ENCODE peak calls at places on chromosomes 5 and 9, in nine cellular contexts. D, N, Z, J, L, A, B, K and O are unnamed samples.

GRCh38 chr9:134545213-134546211 is 96.1 kb upstream of the COL5A1 start:
- DNase-seq in K (peak), D (no peak), N (no peak), B (no peak), A (no peak), L (no peak), Z (no peak), J (peak), O (no peak)

GRCh38 chr5:4479381-4479780 is 660.7 kb upstream of the ADAMTS16 start:
- DNase-seq in N (no peak), K (no peak), B (no peak), D (no peak), A (no peak), L (no peak), Z (no peak), J (no peak), O (no peak)

GRCh38 chr5:9194509-9194908 is 351.4 kb downstream of the SEMA5A start:
- DNase-seq in K (peak), N (no peak), D (no peak), Z (no peak), A (no peak), L (no peak), B (no peak), J (peak), O (no peak)

GRCh38 chr9:130939405-130939941 is 426 bp upstream of the FIBCD1 start:
- DNase-seq in A (no peak), B (no peak), D (no peak), K (no peak), Z (no peak), J (peak), L (no peak), N (no peak), O (no peak)

GRCh38 chr5:127774221-127774620 is 71.0 kb downstream of the CCDC192 start:
- DNase-seq in A (no peak), Z (no peak), B (no peak), L (no peak), J (no peak), D (no peak), N (no peak), K (no peak), O (no peak)

GRCh38 chr5:138337685-138338410 is at the start of gene FAM53C:
- DNase-seq in A (peak), B (peak), N (peak), D (peak), K (peak), Z (peak), J (peak), L (peak), O (peak)

GRCh38 chr5:26148569-26149107 is 889.7 kb downstream of the CDH9 start:
- DNase-seq in Z (no peak), N (no peak), L (no peak), J (no peak), K (no peak), A (no peak), B (peak), D (no peak), O (peak)

GRCh38 chr5:6714221-6715041 is 1.2 kb downstream of the TENT4A start:
- DNase-seq in B (no peak), A (peak), K (no peak), N (no peak), Z (no peak), L (no peak), D (peak), J (peak), O (no peak)

GRCh38 chr9:78030553-78031270 is 899 bp downstream of the GNAQ start:
- DNase-seq in L (peak), N (peak), B (peak), A (peak), J (peak), Z (peak), K (peak), D (peak), O (peak)

GRCh38 chr5:52328220-52328619 is 459.5 kb upstream of the ITGA1 start:
- DNase-seq in D (no peak), B (no peak), N (no peak), L (no peak), K (no peak), Z (no peak), J (no peak), A (no peak), O (no peak)

GRCh38 chr5:136075339-136075885 is 46.6 kb downstream of the TGFBI start:
- DNase-seq in Z (no peak), L (no peak), D (no peak), K (peak), B (no peak), A (no peak), J (peak), N (no peak), O (no peak)

GRCh38 chr5:174765540-174765939 is 41.2 kb downstream of the MSX2 start:
- DNase-seq in Z (no peak), B (no peak), L (no peak), A (no peak), N (no peak), J (no peak), K (no peak), D (no peak), O (no peak)

GRCh38 chr5:179610109-179610902 is 13.2 kb downstream of the HNRNPH1 start:
- DNase-seq in D (no peak), L (no peak), N (no peak), B (no peak), Z (no peak), A (no peak), J (no peak), K (no peak), O (no peak)

GRCh38 chr5:53023969-53024368 is 34.8 kb downstream of the ITGA2 start:
- DNase-seq in D (no peak), L (no peak), Z (no peak), N (no peak), K (peak), J (peak), B (no peak), A (no peak), O (no peak)

GRCh38 chr5:170746952-170747340 is 36.6 kb upstream of the GABRP start:
- DNase-seq in L (no peak), B (no peak), Z (no peak), D (no peak), K (no peak), J (no peak), N (no peak), A (no peak), O (no peak)

GRCh38 chr9:124342402-124342945 is 72.8 kb downstream of the PSMB7 start:
- DNase-seq in N (no peak), B (no peak), K (peak), A (no peak), J (no peak), L (peak), Z (no peak), D (no peak), O (no peak)

GRCh38 chr9:98298476-98298875 is 43.0 kb upstream of the TBC1D2 start:
- DNase-seq in K (no peak), N (no peak), J (no peak), Z (no peak), L (no peak), B (no peak), A (no peak), D (no peak), O (no peak)

GRCh38 chr9:138010274-138010800 is 132.8 kb downstream of the CACNA1B start:
- DNase-seq in J (no peak), K (no peak), N (no peak), D (no peak), A (no peak), B (no peak), Z (peak), L (no peak), O (no peak)

GRCh38 chr5:2007906-2008437 is 125.2 kb upstream of the IRX4 start:
- DNase-seq in B (no peak), L (peak), N (no peak), Z (peak), A (no peak), K (peak), D (no peak), J (no peak), O (no peak)

GRCh38 chr5:139443766-139444473 is 4.6 kb upstream of the DNAJC18 start:
- DNase-seq in K (peak), A (no peak), J (peak), Z (no peak), B (no peak), D (peak), N (no peak), L (no peak), O (no peak)

GRCh38 chr5:109589983-109590382 is 99.7 kb upstream of the MAN2A1 start:
- DNase-seq in J (no peak), Z (no peak), A (no peak), D (no peak), N (no peak), K (peak), L (no peak), B (no peak), O (no peak)

GRCh38 chr9:101707708-101708107 is 30.7 kb downstream of the GRIN3A start:
- DNase-seq in B (no peak), D (no peak), J (no peak), Z (no peak), A (no peak), L (no peak), N (no peak), K (peak), O (no peak)

GRCh38 chr5:161549106-161549505 is 2.6 kb upstream of the GABRB2 start:
- DNase-seq in K (no peak), J (no peak), Z (no peak), N (no peak), A (no peak), D (no peak), L (no peak), B (no peak), O (peak)

GRCh38 chr5:137752873-137753226 is 1.3 kb downstream of the HNRNPA0 start:
- DNase-seq in N (no peak), A (no peak), Z (no peak), K (peak), B (no peak), J (no peak), D (peak), L (peak), O (no peak)

GRCh38 chr5:57468481-57469165 is 14.0 kb downstream of the ACTBL2 start:
- DNase-seq in L (no peak), A (no peak), J (peak), D (no peak), K (peak), Z (no peak), B (no peak), N (no peak), O (no peak)

GRCh38 chr5:137629646-137630045 is 106.2 kb downstream of the KLHL3 start:
- DNase-seq in L (no peak), K (peak), J (peak), Z (no peak), A (no peak), D (no peak), N (no peak), B (peak), O (peak)

GRCh38 chr5:88694087-88694703 is 188.8 kb downstream of the MEF2C start:
- DNase-seq in Z (no peak), K (no peak), L (no peak), D (no peak), N (no peak), A (no peak), J (no peak), B (no peak), O (no peak)

GRCh38 chr5:135539430-135540005 is 3.8 kb upstream of the NEUROG1 start:
- DNase-seq in D (no peak), J (no peak), A (no peak), K (no peak), L (no peak), Z (no peak), N (no peak), B (no peak), O (no peak)

GRCh38 chr5:138095100-138095907 is 11.5 kb downstream of the WNT8A start:
- DNase-seq in A (no peak), N (no peak), J (no peak), K (no peak), Z (no peak), B (peak), D (no peak), L (no peak), O (no peak)

GRCh38 chr5:67815455-67816391 is 399.8 kb upstream of the PIK3R1 start:
- DNase-seq in K (peak), D (no peak), J (peak), N (no peak), A (no peak), Z (no peak), B (no peak), L (no peak), O (no peak)